ENCODE peak calls at places on chromosomes 1 and 21, in nine cellular contexts. Z is hepatocyte, M is SJCRH30, W is AG04450, L is colonic mucosa, S is neuronal stem cell, J is aorta, A is A549, N is keratinocyte. F is an unnamed sample.

GRCh38 chr21:32437729-32438128 is 25.2 kb downstream of the EVA1C start:
- DNase-seq in Z (no peak), M (no peak), W (no peak), L (no peak), S (no peak), J (no peak), A (no peak), N (no peak), F (no peak)

GRCh38 chr1:152622803-152623202 is at the start of gene LCE3A:
- DNase-seq in Z (no peak), M (peak), W (no peak), L (no peak), S (no peak), J (no peak), A (no peak), N (no peak), F (no peak)

GRCh38 chr1:8603220-8603616 is 214.2 kb downstream of the RERE start:
- DNase-seq in Z (no peak), M (no peak), W (no peak), L (no peak), S (no peak), J (no peak), A (no peak), N (no peak), F (no peak)

GRCh38 chr1:57252597-57253306 is 171.1 kb downstream of the DAB1 start:
- DNase-seq in Z (no peak), M (peak), W (no peak), L (no peak), S (no peak), J (no peak), A (no peak), N (no peak), F (no peak)

GRCh38 chr1:85607126-85607912 is 26.8 kb downstream of the CCN1 start:
- DNase-seq in Z (peak), M (peak), W (peak), L (no peak), S (peak), J (no peak), A (peak), N (peak), F (peak)

GRCh38 chr21:14595449-14595848 is 49.3 kb upstream of the SAMSN1 start:
- DNase-seq in Z (no peak), M (no peak), W (no peak), L (no peak), S (no peak), J (no peak), A (no peak), N (no peak), F (no peak)

GRCh38 chr1:1359316-1359667 is 937 bp upstream of the MXRA8 start:
- DNase-seq in Z (no peak), M (no peak), W (peak), L (peak), S (no peak), J (peak), A (no peak), N (no peak), F (no peak)

GRCh38 chr1:77857557-77857956 is 30.9 kb upstream of the NEXN start:
- DNase-seq in Z (no peak), M (no peak), W (no peak), L (no peak), S (no peak), J (no peak), A (no peak), N (no peak), F (no peak)

GRCh38 chr1:202691846-202692245 is 18.4 kb downstream of the SYT2 start:
- DNase-seq in Z (no peak), M (no peak), W (no peak), L (no peak), S (no peak), J (no peak), A (no peak), N (no peak), F (no peak)

GRCh38 chr1:46411601-46412341 is 17.7 kb downstream of the FAAH start:
- DNase-seq in Z (no peak), M (no peak), W (no peak), L (no peak), S (no peak), J (no peak), A (no peak), N (no peak), F (no peak)

GRCh38 chr1:168959382-168959781 is 147.1 kb upstream of the ATP1B1 start:
- DNase-seq in Z (no peak), M (no peak), W (no peak), L (no peak), S (no peak), J (no peak), A (no peak), N (no peak), F (no peak)
- H3K27ac ChIP-seq in Z (peak), M (no peak), W (no peak), L (no peak), S (no peak), J (no peak), A (no peak), N (no peak), F (no peak)

DNA sequence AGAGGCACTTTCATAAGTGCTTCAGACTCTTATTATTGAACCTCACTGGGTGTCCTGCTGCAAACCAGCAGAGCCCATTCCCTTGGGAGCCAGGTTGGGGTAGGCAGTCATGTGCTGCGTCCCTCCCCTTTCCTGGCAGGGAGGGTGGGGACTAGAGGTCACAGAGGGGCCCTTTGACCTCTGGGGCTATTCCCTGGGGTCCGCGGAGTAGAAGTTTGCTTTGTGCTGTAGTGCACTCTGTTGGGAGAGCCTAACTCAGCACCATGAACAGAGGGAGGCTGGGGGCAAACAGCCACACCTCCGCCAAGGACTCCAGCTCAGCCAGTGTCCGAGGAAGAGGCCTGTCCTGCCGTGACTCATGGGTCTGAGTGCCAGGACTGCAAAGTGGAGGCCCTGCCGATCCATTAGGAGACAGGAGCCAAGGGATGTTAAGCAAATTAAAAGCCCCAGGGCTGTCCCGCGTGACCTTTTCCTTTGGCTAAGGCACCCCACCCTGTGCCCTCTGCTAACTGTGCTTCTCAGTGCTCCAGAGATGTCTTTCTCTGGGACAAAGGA is 3.0 kb upstream of the IGSF21 start:
- DNase-seq in Z (no peak), M (no peak), W (no peak), L (no peak), S (no peak), J (no peak), A (no peak), N (no peak), F (no peak)
- H3K27ac ChIP-seq in Z (no peak), M (no peak), W (no peak), L (no peak), S (no peak), J (no peak), A (no peak), N (no peak), F (no peak)

GRCh38 chr1:25145775-25146381 is 86.4 kb downstream of the SYF2 start:
- DNase-seq in Z (no peak), M (no peak), W (no peak), L (no peak), S (no peak), J (no peak), A (no peak), N (no peak), F (no peak)
- H3K27ac ChIP-seq in Z (no peak), M (no peak), W (no peak), L (no peak), S (no peak), J (no peak), A (no peak), N (no peak), F (no peak)

GRCh38 chr1:212491454-212491853 is 58.7 kb downstream of the NENF start:
- DNase-seq in Z (no peak), M (no peak), W (no peak), L (no peak), S (no peak), J (peak), A (no peak), N (no peak), F (no peak)
- H3K27ac ChIP-seq in Z (no peak), M (no peak), W (no peak), L (no peak), S (no peak), J (no peak), A (peak), N (no peak), F (no peak)

GRCh38 chr1:20499718-20500117 is 8.2 kb downstream of the MUL1 start:
- DNase-seq in Z (no peak), M (no peak), W (no peak), L (no peak), S (no peak), J (no peak), A (no peak), N (no peak), F (no peak)

GRCh38 chr1:20495661-20496060 is 9.7 kb upstream of the CAMK2N1 start:
- DNase-seq in Z (no peak), M (no peak), W (no peak), L (no peak), S (no peak), J (no peak), A (no peak), N (no peak), F (no peak)

GRCh38 chr1:20496241-20496661 is 10.2 kb upstream of the CAMK2N1 start:
- DNase-seq in Z (no peak), M (no peak), W (no peak), L (no peak), S (no peak), J (no peak), A (no peak), N (peak), F (peak)

GRCh38 chr1:20499105-20499504 is 8.8 kb downstream of the MUL1 start:
- DNase-seq in Z (no peak), M (no peak), W (no peak), L (no peak), S (no peak), J (no peak), A (no peak), N (no peak), F (no peak)

GRCh38 chr1:20498116-20498515 is 9.8 kb downstream of the MUL1 start:
- DNase-seq in Z (no peak), M (no peak), W (no peak), L (no peak), S (no peak), J (no peak), A (no peak), N (no peak), F (no peak)
- H3K27ac ChIP-seq in Z (no peak), M (no peak), W (no peak), L (no peak), S (no peak), J (no peak), A (no peak), N (peak), F (peak)

DNA sequence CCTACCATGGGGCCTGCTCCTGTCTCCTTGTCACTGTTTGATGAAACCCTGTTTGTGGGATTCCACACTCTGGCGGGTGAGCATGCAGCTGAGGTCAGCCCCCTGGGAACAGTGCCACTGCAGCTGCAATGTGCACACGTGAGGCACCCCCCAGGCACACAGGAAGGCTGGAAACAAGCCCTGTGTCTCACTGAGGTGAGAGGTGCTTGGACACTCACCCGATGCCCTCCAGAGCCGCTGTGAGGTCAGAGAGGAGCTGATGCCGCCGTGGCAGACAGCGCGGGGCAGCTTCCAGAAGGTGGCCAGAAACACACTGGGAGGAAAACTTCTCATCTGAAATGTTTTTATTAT is 49.7 kb downstream of the SLX9 start:
- DNase-seq in Z (no peak), M (no peak), W (peak), L (no peak), S (no peak), J (peak), A (no peak), N (no peak), F (no peak)
- H3K27ac ChIP-seq in Z (peak), M (no peak), W (peak), L (no peak), S (no peak), J (no peak), A (no peak), N (no peak), F (no peak)

GRCh38 chr1:162416215-162416614 is 4.3 kb upstream of the SH2D1B start:
- DNase-seq in Z (no peak), M (no peak), W (no peak), L (no peak), S (no peak), J (no peak), A (no peak), N (no peak), F (no peak)
- H3K27ac ChIP-seq in Z (no peak), M (no peak), W (no peak), L (no peak), S (no peak), J (no peak), A (no peak), N (no peak), F (no peak)

F was measured in epithelial cell of prostate.